ENCODE peak calls at places on chromosomes 7 and 10, in five cellular contexts. U, A, J, Y and I are unnamed samples.

GRCh38 chr7:26593405-26593804 is 271.0 kb downstream of the SKAP2 start:
- DNase-seq in U (no peak), A (no peak), J (no peak), Y (no peak), I (no peak)

GRCh38 chr10:69123306-69123746 is 652 bp upstream of the VPS26A start:
- DNase-seq in U (peak; percentile 41), A (no peak), J (peak; percentile 15), Y (no peak), I (no peak)

GRCh38 chr10:43983856-43984271 is 335.2 kb upstream of the ZNF32 start:
- DNase-seq in U (no peak), A (no peak), J (no peak), Y (no peak), I (no peak)

GRCh38 chr7:22866965-22867364 is 44.3 kb upstream of the TOMM7 start:
- DNase-seq in U (no peak), A (no peak), J (no peak), Y (no peak), I (no peak)

GRCh38 chr10:78804356-78805032 is 264.3 kb upstream of the ZMIZ1 start:
- DNase-seq in U (no peak), A (no peak), J (no peak), Y (no peak), I (no peak)

GRCh38 chr7:46029111-46029704 is 108.1 kb upstream of the IGFBP3 start:
- DNase-seq in U (no peak), A (no peak), J (no peak), Y (no peak), I (no peak)

GRCh38 chr10:118508863-118509262 is 86.6 kb downstream of the PRLHR start:
- DNase-seq in U (no peak), A (no peak), J (no peak), Y (no peak), I (no peak)

GRCh38 chr10:78203915-78204818 is 170.5 kb downstream of the RPS24 start:
- DNase-seq in U (no peak), A (no peak), J (no peak), Y (peak; percentile 63), I (no peak)

GRCh38 chr7:17374157-17374556 is 75.7 kb downstream of the AHR start:
- DNase-seq in U (no peak), A (no peak), J (no peak), Y (no peak), I (no peak)

GRCh38 chr10:63703113-63703670 is 182.0 kb downstream of the REEP3 start:
- DNase-seq in U (peak; percentile 51), A (no peak), J (no peak), Y (no peak), I (no peak)

GRCh38 chr7:70694909-70695803 is 436.8 kb upstream of the GALNT17 start:
- DNase-seq in U (no peak), A (no peak), J (no peak), Y (peak; percentile 54), I (no peak)

DNA sequence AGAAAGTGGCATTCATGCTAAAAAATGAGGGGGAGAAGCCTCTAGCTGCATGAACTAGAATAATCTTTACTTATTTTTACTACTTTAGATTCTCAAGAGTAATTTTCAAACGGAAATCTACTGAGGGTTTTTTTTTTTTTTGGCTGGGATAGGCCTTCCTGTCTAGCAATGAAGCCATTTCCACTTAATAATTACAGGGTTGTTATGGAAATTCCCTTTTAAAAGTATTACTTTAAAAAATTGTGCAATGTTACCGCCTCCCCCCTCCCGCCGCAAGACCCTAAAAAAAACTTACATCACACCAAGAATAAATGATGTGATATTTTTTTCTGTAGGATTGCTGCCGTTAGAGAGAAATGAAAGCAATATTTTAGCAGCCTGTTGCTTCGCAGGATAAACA is 32.5 kb downstream of the ARL4A start:
- DNase-seq in U (no peak), A (no peak), J (no peak), Y (no peak), I (no peak)
- H3K27ac ChIP-seq in U (no peak overlapping the region), A (peak overlapping the region; percentile 71), J (peak overlapping the region; percentile 4), Y (no peak overlapping the region), I (no peak overlapping the region)

GRCh38 chr7:5396542-5396941 is 27.1 kb downstream of the TNRC18 start:
- DNase-seq in U (peak; percentile 54), A (peak; percentile 50), J (no peak), Y (no peak), I (peak; percentile 34)
- H3K4me3 ChIP-seq in U (peak overlapping the region; percentile 89), A (peak overlapping the region; percentile 99), J (peak overlapping the region; percentile 63), Y (no peak overlapping the region), I (peak overlapping the region; percentile 82)

GRCh38 chr7:1229956-1230355 is 2.7 kb upstream of the UNCX start:
- DNase-seq in U (no peak), A (no peak), J (no peak), Y (no peak), I (no peak)
- H3K27me3 ChIP-seq in U (no peaks in the 10 kb centered on the region), A (peaks cover 64% of the 10 kb centered on the region), J (peaks cover 45% of the 10 kb centered on the region), Y (peaks cover 3% of the 10 kb centered on the region), I (peaks cover 29% of the 10 kb centered on the region)

DNA sequence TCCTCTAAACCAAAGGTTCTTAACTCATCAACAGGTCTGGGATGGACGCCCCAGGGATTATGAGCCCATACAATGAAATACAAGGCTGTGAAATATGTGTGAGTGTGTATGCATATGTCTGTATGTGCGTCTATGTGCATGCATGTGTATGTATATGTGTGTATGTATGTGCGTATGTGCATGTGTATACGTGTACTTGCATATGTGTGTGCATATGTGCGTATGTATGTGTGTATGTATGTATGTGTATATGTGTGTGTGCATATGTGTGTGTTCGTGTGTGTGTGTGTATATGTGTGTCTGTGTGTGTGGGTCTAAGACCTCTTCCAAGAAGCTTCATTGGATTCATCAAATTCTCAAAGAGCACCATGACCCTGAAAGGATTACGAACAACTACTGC is 112.3 kb downstream of the SFMBT2 start:
- DNase-seq in U (no peak), A (no peak), J (no peak), Y (no peak), I (no peak)
- H3K27ac ChIP-seq in U (no peak overlapping the region), A (no peak overlapping the region), J (no peak overlapping the region), Y (no peak overlapping the region), I (no peak overlapping the region)

GRCh38 chr7:155489862-155490696 is 32.1 kb downstream of the EN2 start:
- DNase-seq in U (no peak), A (no peak), J (no peak), Y (peak; percentile 37), I (no peak)
- H3K4me3 ChIP-seq in U (no peak overlapping the region), A (peak overlapping the region; percentile 45), J (peak overlapping the region; percentile 69), Y (peak overlapping the region; percentile 5), I (peak overlapping the region; percentile 17)

GRCh38 chr7:28408974-28409715 is 3.2 kb upstream of the CREB5 start:
- DNase-seq in U (peak; percentile 72), A (peak; percentile 3), J (peak; percentile 98), Y (peak; percentile 96), I (peak; percentile 26)
- H3K27me3 ChIP-seq in U (peaks cover 32% of the 10 kb centered on the region), A (peaks cover 25% of the 10 kb centered on the region), J (no peaks in the 10 kb centered on the region), Y (no peaks in the 10 kb centered on the region), I (peaks cover 40% of the 10 kb centered on the region)